ENCODE peak calls at places on chromosome 4, in four cellular contexts. One of them, this sample, is unnamed.

GRCh38 chr4:70958681-70959080 is 34.8 kb upstream of the DCK start:
- DNase-seq in endodermal cell: no peak
- DNase-seq in lower lobe of right lung: no peak
- DNase-seq in heart left ventricle: no peak
- DNase-seq in this sample: no peak

GRCh38 chr4:120830204-120830603 is 92.3 kb downstream of the PRDM5 start:
- DNase-seq in endodermal cell: no peak
- DNase-seq in lower lobe of right lung: no peak
- DNase-seq in heart left ventricle: peak; percentile 56
- DNase-seq in this sample: no peak

GRCh38 chr4:57114973-57115372 is 4.8 kb upstream of the IGFBP7 start:
- DNase-seq in endodermal cell: no peak
- DNase-seq in lower lobe of right lung: no peak
- DNase-seq in heart left ventricle: no peak
- DNase-seq in this sample: no peak

GRCh38 chr4:63090641-63091040 is 1318.6 kb downstream of the TECRL start:
- DNase-seq in endodermal cell: no peak
- DNase-seq in lower lobe of right lung: no peak
- DNase-seq in heart left ventricle: no peak
- DNase-seq in this sample: no peak

GRCh38 chr4:19123681-19124080 is 1102.1 kb upstream of the LCORL start:
- DNase-seq in endodermal cell: no peak
- DNase-seq in lower lobe of right lung: no peak
- DNase-seq in heart left ventricle: no peak
- DNase-seq in this sample: no peak

GRCh38 chr4:183588169-183588675 is 70.8 kb downstream of the RWDD4 start:
- DNase-seq in endodermal cell: no peak
- DNase-seq in lower lobe of right lung: no peak
- DNase-seq in heart left ventricle: no peak
- DNase-seq in this sample: no peak

GRCh38 chr4:128358903-128359260 is 71.3 kb upstream of the PGRMC2 start:
- DNase-seq in endodermal cell: no peak
- DNase-seq in lower lobe of right lung: no peak
- DNase-seq in heart left ventricle: no peak
- DNase-seq in this sample: no peak

GRCh38 chr4:177119021-177119461 is 190.6 kb upstream of the NEIL3 start:
- DNase-seq in endodermal cell: no peak
- DNase-seq in lower lobe of right lung: no peak
- DNase-seq in heart left ventricle: no peak
- DNase-seq in this sample: no peak

GRCh38 chr4:20265726-20266125 is 14.0 kb downstream of the SLIT2 start:
- DNase-seq in endodermal cell: no peak
- DNase-seq in lower lobe of right lung: no peak
- DNase-seq in heart left ventricle: no peak
- DNase-seq in this sample: no peak

GRCh38 chr4:94722270-94722669 is 35.5 kb upstream of the BMPR1B start:
- DNase-seq in endodermal cell: no peak
- DNase-seq in lower lobe of right lung: no peak
- DNase-seq in heart left ventricle: no peak
- DNase-seq in this sample: no peak

GRCh38 chr4:6271701-6272465 is 2.2 kb downstream of the WFS1 start:
- DNase-seq in endodermal cell: no peak
- DNase-seq in lower lobe of right lung: peak; percentile 87
- DNase-seq in heart left ventricle: peak; percentile 65
- DNase-seq in this sample: no peak

GRCh38 chr4:126899382-126899801 is 733.4 kb upstream of the INTU start:
- DNase-seq in endodermal cell: no peak
- DNase-seq in lower lobe of right lung: no peak
- DNase-seq in heart left ventricle: peak; percentile 51
- DNase-seq in this sample: no peak

GRCh38 chr4:15779336-15779735 is 1.2 kb downstream of the CD38 start:
- DNase-seq in endodermal cell: peak; percentile 75
- DNase-seq in lower lobe of right lung: peak; percentile 61
- DNase-seq in heart left ventricle: peak; percentile 57
- DNase-seq in this sample: peak; percentile 72

GRCh38 chr4:86685401-86685800 is 91.3 kb downstream of the PTPN13 start:
- DNase-seq in endodermal cell: no peak
- DNase-seq in lower lobe of right lung: no peak
- DNase-seq in heart left ventricle: no peak
- DNase-seq in this sample: no peak

GRCh38 chr4:99510721-99511120 is at the start of gene C4orf17:
- DNase-seq in endodermal cell: no peak
- DNase-seq in lower lobe of right lung: no peak
- DNase-seq in heart left ventricle: no peak
- DNase-seq in this sample: no peak

GRCh38 chr4:175253184-175253902 is 335.2 kb downstream of the ADAM29 start:
- DNase-seq in endodermal cell: peak; percentile 58
- DNase-seq in lower lobe of right lung: no peak
- DNase-seq in heart left ventricle: no peak
- DNase-seq in this sample: no peak

GRCh38 chr4:8921465-8921864 is 49.8 kb upstream of the HMX1 start:
- DNase-seq in endodermal cell: no peak
- DNase-seq in lower lobe of right lung: no peak
- DNase-seq in heart left ventricle: no peak
- DNase-seq in this sample: peak; percentile 2

GRCh38 chr4:54440394-54441223 is 211.5 kb downstream of the PDGFRA start:
- DNase-seq in endodermal cell: peak; percentile 60
- DNase-seq in lower lobe of right lung: no peak
- DNase-seq in heart left ventricle: no peak
- DNase-seq in this sample: no peak

GRCh38 chr4:104719539-104720230 is 225.0 kb upstream of the CXXC4 start:
- DNase-seq in endodermal cell: no peak
- DNase-seq in lower lobe of right lung: no peak
- DNase-seq in heart left ventricle: no peak
- DNase-seq in this sample: no peak

GRCh38 chr4:143346208-143346607 is 9.5 kb downstream of the GAB1 start:
- DNase-seq in endodermal cell: peak; percentile 65
- DNase-seq in lower lobe of right lung: no peak
- DNase-seq in heart left ventricle: no peak
- DNase-seq in this sample: no peak

GRCh38 chr4:118975487-118976192 is 87.0 kb downstream of the SYNPO2 start:
- DNase-seq in endodermal cell: no peak
- DNase-seq in lower lobe of right lung: no peak
- DNase-seq in heart left ventricle: no peak
- DNase-seq in this sample: no peak

GRCh38 chr4:121950680-121951569 is 935 bp downstream of the TRPC3 start:
- DNase-seq in endodermal cell: peak; percentile 77
- DNase-seq in lower lobe of right lung: peak; percentile 55
- DNase-seq in heart left ventricle: no peak
- DNase-seq in this sample: peak; percentile 24

GRCh38 chr4:124965492-124965891 is 253.0 kb upstream of the ANKRD50 start:
- DNase-seq in endodermal cell: no peak
- DNase-seq in lower lobe of right lung: no peak
- DNase-seq in heart left ventricle: no peak
- DNase-seq in this sample: no peak

GRCh38 chr4:72567821-72568620 is 1.0 kb downstream of the ADAMTS3 start:
- DNase-seq in endodermal cell: peak; percentile 94
- DNase-seq in lower lobe of right lung: peak; percentile 78
- DNase-seq in heart left ventricle: peak; percentile 72
- DNase-seq in this sample: peak; percentile 62

GRCh38 chr4:2104556-2105345 is 45.6 kb downstream of the NAT8L start:
- DNase-seq in endodermal cell: no peak
- DNase-seq in lower lobe of right lung: no peak
- DNase-seq in heart left ventricle: no peak
- DNase-seq in this sample: no peak

GRCh38 chr4:3673716-3674478 is 92.3 kb upstream of the ADRA2C start:
- DNase-seq in endodermal cell: no peak
- DNase-seq in lower lobe of right lung: peak; percentile 32
- DNase-seq in heart left ventricle: peak; percentile 4
- DNase-seq in this sample: no peak

GRCh38 chr4:185896832-185897475 is 85.0 kb upstream of the SORBS2 start:
- DNase-seq in endodermal cell: no peak
- DNase-seq in lower lobe of right lung: no peak
- DNase-seq in heart left ventricle: no peak
- DNase-seq in this sample: no peak

GRCh38 chr4:185895866-185896265 is 83.9 kb upstream of the SORBS2 start:
- DNase-seq in endodermal cell: no peak
- DNase-seq in lower lobe of right lung: no peak
- DNase-seq in heart left ventricle: no peak
- DNase-seq in this sample: no peak

GRCh38 chr4:185893500-185893899 is 81.5 kb upstream of the SORBS2 start:
- DNase-seq in endodermal cell: no peak
- DNase-seq in lower lobe of right lung: no peak
- DNase-seq in heart left ventricle: no peak
- DNase-seq in this sample: no peak

GRCh38 chr4:185894481-185894880 is 82.5 kb upstream of the SORBS2 start:
- DNase-seq in endodermal cell: no peak
- DNase-seq in lower lobe of right lung: no peak
- DNase-seq in heart left ventricle: no peak
- DNase-seq in this sample: no peak

DNA sequence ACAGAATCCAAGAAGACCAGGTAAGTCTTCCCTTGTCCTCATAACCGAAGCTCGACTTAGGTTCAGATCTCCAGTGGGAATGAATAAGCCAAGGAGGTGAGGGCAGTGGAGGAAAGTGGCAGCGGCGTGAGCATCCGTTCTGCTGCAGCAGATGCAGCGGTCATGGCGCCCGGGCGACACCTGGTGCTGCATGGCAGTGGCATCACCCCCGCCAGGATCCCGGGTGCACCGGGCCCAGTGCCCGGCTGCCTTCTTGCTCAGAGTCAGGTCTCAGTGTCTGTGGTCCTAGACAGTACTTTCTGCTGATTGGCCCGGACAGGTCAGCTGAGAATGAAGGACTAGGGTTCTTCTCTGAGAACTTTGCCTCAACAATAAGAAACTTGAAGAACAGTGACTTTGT is 83.4 kb upstream of the SORBS2 start:
- DNase-seq in endodermal cell: no peak
- DNase-seq in lower lobe of right lung: no peak
- DNase-seq in heart left ventricle: no peak
- DNase-seq in this sample: no peak
- H3K4me1 ChIP-seq in endodermal cell: no peaks in the 10 kb centered on the region
- H3K4me1 ChIP-seq in lower lobe of right lung: no peaks in the 10 kb centered on the region
- H3K4me1 ChIP-seq in heart left ventricle: no peaks in the 10 kb centered on the region
- H3K4me1 ChIP-seq in this sample: no peaks in the 10 kb centered on the region

DNA sequence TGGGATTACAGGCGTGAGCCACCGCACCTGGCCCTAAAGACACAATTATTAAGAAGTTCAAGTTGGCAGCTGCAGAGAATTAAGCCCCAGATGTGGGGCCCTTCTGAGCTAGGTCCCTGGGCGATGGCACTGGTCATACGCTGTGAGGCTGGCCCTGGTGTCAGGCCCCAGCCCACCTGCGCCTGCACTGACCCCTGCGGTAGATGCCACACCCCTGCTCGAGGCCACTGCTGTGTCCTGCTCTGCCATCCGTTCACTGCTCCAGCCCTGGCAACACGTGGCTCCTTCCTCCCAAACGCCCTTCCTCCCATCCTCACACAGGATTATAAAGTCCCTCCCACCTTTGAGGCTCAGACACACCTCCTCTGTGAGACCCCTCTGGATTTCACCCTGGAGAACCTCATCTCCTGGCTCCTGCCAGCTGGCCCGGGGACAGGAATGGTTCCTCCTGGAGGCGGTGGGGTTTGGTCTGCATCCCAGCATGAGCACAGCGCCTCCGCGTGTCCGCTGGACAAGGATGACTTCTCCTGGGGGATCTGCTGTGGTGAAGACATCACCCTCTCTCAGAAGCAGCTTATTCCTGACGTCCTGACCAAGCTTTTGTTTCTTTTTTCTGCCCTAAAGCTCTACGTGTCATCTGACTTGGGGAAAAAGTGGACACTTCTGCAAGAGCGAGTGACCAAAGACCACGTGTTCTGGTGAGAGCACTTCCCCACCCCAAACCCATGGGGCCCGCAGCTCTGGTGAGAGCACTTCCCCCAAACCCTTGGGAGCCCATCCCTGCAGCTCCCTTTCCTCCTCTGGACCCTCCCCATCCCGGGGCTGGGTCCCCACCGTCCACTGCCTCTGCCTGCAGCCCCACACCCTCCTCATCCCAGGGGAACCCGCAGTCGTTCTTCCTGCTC is 219.0 kb upstream of the PSAPL1 start:
- DNase-seq in endodermal cell: no peak
- DNase-seq in lower lobe of right lung: peak; percentile 55
- DNase-seq in heart left ventricle: no peak
- DNase-seq in this sample: peak; percentile 31
- TF ChIP-seq CTCF in endodermal cell: peak; percentile 40
- TF ChIP-seq CTCF in lower lobe of right lung: no peak
- TF ChIP-seq CTCF in heart left ventricle: peak; percentile 7
- TF ChIP-seq CTCF in this sample: no peak

GRCh38 chr4:53175640-53176039 is 190.2 kb downstream of the SCFD2 start:
- DNase-seq in endodermal cell: no peak
- DNase-seq in lower lobe of right lung: no peak
- DNase-seq in heart left ventricle: no peak
- DNase-seq in this sample: no peak
- H3K36me3 ChIP-seq in endodermal cell: no peaks in the 10 kb centered on the region
- H3K36me3 ChIP-seq in lower lobe of right lung: no peaks in the 10 kb centered on the region
- H3K36me3 ChIP-seq in heart left ventricle: no peaks in the 10 kb centered on the region
- H3K36me3 ChIP-seq in this sample: no peaks in the 10 kb centered on the region

GRCh38 chr4:37991623-37992410 is 31.6 kb downstream of the PTTG2 start:
- DNase-seq in endodermal cell: peak; percentile 56
- DNase-seq in lower lobe of right lung: no peak
- DNase-seq in heart left ventricle: no peak
- DNase-seq in this sample: no peak

GRCh38 chr4:37994569-37994968 is 34.4 kb downstream of the PTTG2 start:
- DNase-seq in endodermal cell: no peak
- DNase-seq in lower lobe of right lung: no peak
- DNase-seq in heart left ventricle: no peak
- DNase-seq in this sample: no peak

GRCh38 chr4:37995981-37996770 is 36.0 kb downstream of the PTTG2 start:
- DNase-seq in endodermal cell: no peak
- DNase-seq in lower lobe of right lung: no peak
- DNase-seq in heart left ventricle: peak; percentile 53
- DNase-seq in this sample: no peak

GRCh38 chr4:37995299-37995821 is 35.2 kb downstream of the PTTG2 start:
- DNase-seq in endodermal cell: no peak
- DNase-seq in lower lobe of right lung: no peak
- DNase-seq in heart left ventricle: no peak
- DNase-seq in this sample: no peak

GRCh38 chr4:37993806-37994205 is 33.6 kb downstream of the PTTG2 start:
- DNase-seq in endodermal cell: no peak
- DNase-seq in lower lobe of right lung: no peak
- DNase-seq in heart left ventricle: no peak
- DNase-seq in this sample: no peak
- H3K4me1 ChIP-seq in endodermal cell: peaks cover 18% of the 10 kb centered on the region
- H3K4me1 ChIP-seq in lower lobe of right lung: peaks cover 47% of the 10 kb centered on the region
- H3K4me1 ChIP-seq in heart left ventricle: peaks cover 66% of the 10 kb centered on the region
- H3K4me1 ChIP-seq in this sample: no peaks in the 10 kb centered on the region

GRCh38 chr4:108651068-108651794 is 832 bp downstream of the OSTC start:
- DNase-seq in endodermal cell: no peak
- DNase-seq in lower lobe of right lung: no peak
- DNase-seq in heart left ventricle: no peak
- DNase-seq in this sample: no peak
- TF ChIP-seq CTCF in endodermal cell: no peak
- TF ChIP-seq CTCF in lower lobe of right lung: no peak
- TF ChIP-seq CTCF in heart left ventricle: no peak
- TF ChIP-seq CTCF in this sample: no peak

GRCh38 chr4:900721-901120 is 31.4 kb downstream of the GAK start:
- DNase-seq in endodermal cell: no peak
- DNase-seq in lower lobe of right lung: no peak
- DNase-seq in heart left ventricle: no peak
- DNase-seq in this sample: no peak
- H3K36me3 ChIP-seq in endodermal cell: peaks cover 2% of the 10 kb centered on the region
- H3K36me3 ChIP-seq in lower lobe of right lung: peaks cover 74% of the 10 kb centered on the region
- H3K36me3 ChIP-seq in heart left ventricle: no peaks in the 10 kb centered on the region
- H3K36me3 ChIP-seq in this sample: peaks cover 23% of the 10 kb centered on the region

GRCh38 chr4:140061194-140061593 is 92.8 kb downstream of the MAML3 start:
- DNase-seq in endodermal cell: no peak
- DNase-seq in lower lobe of right lung: no peak
- DNase-seq in heart left ventricle: no peak
- DNase-seq in this sample: no peak
- H3K4me1 ChIP-seq in endodermal cell: peaks cover 7% of the 10 kb centered on the region
- H3K4me1 ChIP-seq in lower lobe of right lung: peaks cover 31% of the 10 kb centered on the region
- H3K4me1 ChIP-seq in heart left ventricle: peaks cover 8% of the 10 kb centered on the region
- H3K4me1 ChIP-seq in this sample: no peaks in the 10 kb centered on the region

GRCh38 chr4:148704291-148704690 is 262.1 kb upstream of the NR3C2 start:
- DNase-seq in endodermal cell: no peak
- DNase-seq in lower lobe of right lung: no peak
- DNase-seq in heart left ventricle: no peak
- DNase-seq in this sample: no peak
- TF ChIP-seq CTCF in endodermal cell: peak; percentile 67
- TF ChIP-seq CTCF in lower lobe of right lung: no peak
- TF ChIP-seq CTCF in heart left ventricle: no peak
- TF ChIP-seq CTCF in this sample: peak; percentile 30